ENCODE peak calls at places on chromosome 1, in five cellular contexts. W is Caki2; B is WTC11; O is effector memory CD4-positive, alpha-beta T cell; S is skeletal muscle cell. A is an unnamed sample.

GRCh38 chr1:61808968-61809367 is 66.7 kb downstream of the PATJ start:
- DNase-seq in S (no peak), B (no peak), O (no peak), W (peak), A (no peak)

GRCh38 chr1:17233675-17234074 is 15.2 kb upstream of the PADI3 start:
- DNase-seq in W (peak), O (no peak), S (peak), B (no peak), A (no peak)

GRCh38 chr1:35808376-35809155 is 750 bp downstream of the AGO4 start:
- DNase-seq in W (peak), O (no peak), B (peak), S (no peak), A (no peak)

GRCh38 chr1:70528591-70529333 is 117.7 kb downstream of the CTH start:
- DNase-seq in O (no peak), W (no peak), B (peak), S (no peak), A (no peak)

GRCh38 chr1:114508386-114508898 is 2.6 kb downstream of the TRIM33 start:
- DNase-seq in S (no peak), W (no peak), O (no peak), B (no peak), A (no peak)

GRCh38 chr1:201877877-201878339 is 10.8 kb upstream of the SHISA4 start:
- DNase-seq in B (peak), O (no peak), W (peak), S (no peak), A (no peak)

GRCh38 chr1:214280386-214281029 is 451 bp upstream of the SMYD2 start:
- DNase-seq in S (no peak), B (peak), O (no peak), W (peak), A (no peak)

GRCh38 chr1:154974808-154975408 is 427 bp downstream of the CKS1B start:
- DNase-seq in B (peak), W (peak), S (peak), O (peak), A (peak)

GRCh38 chr1:29804181-29804899 is 568.0 kb downstream of the PTPRU start:
- DNase-seq in O (no peak), W (no peak), S (no peak), B (no peak), A (no peak)

GRCh38 chr1:183589836-183590224 is 429 bp downstream of the NCF2 start:
- DNase-seq in O (no peak), S (no peak), W (no peak), B (no peak), A (no peak)

GRCh38 chr1:221169447-221169889 is 290.2 kb downstream of the HLX start:
- DNase-seq in W (peak), B (peak), O (no peak), S (no peak), A (no peak)

GRCh38 chr1:8987881-8988617 is 38.2 kb downstream of the SLC2A7 start:
- DNase-seq in O (peak), W (peak), B (peak), S (no peak), A (peak)

GRCh38 chr1:45356186-45356585 is 15.9 kb upstream of the MUTYH start:
- DNase-seq in O (no peak), W (no peak), B (no peak), S (no peak), A (no peak)

GRCh38 chr1:119266386-119266785 is 102.2 kb upstream of the HAO2 start:
- DNase-seq in O (no peak), W (no peak), B (no peak), S (no peak), A (no peak)

GRCh38 chr1:16251381-16251780 is 14.4 kb upstream of the CPLANE2 start:
- DNase-seq in S (no peak), W (no peak), O (no peak), B (no peak), A (no peak)

GRCh38 chr1:27967106-27967883 is 7.5 kb downstream of the XKR8 start:
- DNase-seq in B (no peak), W (no peak), O (no peak), S (no peak), A (no peak)

GRCh38 chr1:233065655-233066054 is 115.2 kb downstream of the NTPCR start:
- DNase-seq in S (no peak), B (no peak), O (no peak), W (no peak), A (no peak)

GRCh38 chr1:99814373-99814900 is 35.7 kb upstream of the AGL start:
- DNase-seq in B (no peak), O (no peak), S (no peak), W (no peak), A (no peak)

GRCh38 chr1:218705391-218705790 is 360.3 kb downstream of the TGFB2 start:
- DNase-seq in B (no peak), S (no peak), O (no peak), W (no peak), A (no peak)

GRCh38 chr1:33326690-33327300 is 5.9 kb upstream of the A3GALT2 start:
- DNase-seq in O (no peak), S (no peak), B (no peak), W (no peak), A (no peak)

A was measured in T-helper 9 cell.